ENCODE peak calls at places on chromosome 19, in seven cellular contexts. P, Y, T, S, D, A and G are unnamed samples.

GRCh38 chr19:49272204-49272603 is 52.8 kb downstream of the SLC6A16 start:
- DNase-seq in P (no peak), Y (peak; percentile 30), T (peak; percentile 74), S (no peak), D (no peak), A (no peak), G (peak; percentile 85)

GRCh38 chr19:10565567-10566407 is at the start of gene KRI1:
- DNase-seq in P (peak; percentile 99), Y (peak; percentile 98), T (peak; percentile 97), S (peak; percentile 99), D (peak; percentile 99), A (peak; percentile 99), G (peak; percentile 99)

GRCh38 chr19:40398417-40399056 is 8.6 kb upstream of the HIPK4 start:
- DNase-seq in P (peak; percentile 38), Y (peak; percentile 49), T (peak; percentile 53), S (no peak), D (peak; percentile 53), A (no peak), G (no peak)

GRCh38 chr19:55262359-55262758 is 3.5 kb upstream of the PPP6R1 start:
- DNase-seq in P (no peak), Y (no peak), T (no peak), S (no peak), D (no peak), A (no peak), G (no peak)

GRCh38 chr19:5434970-5435641 is 20.1 kb upstream of the ZNRF4 start:
- DNase-seq in P (no peak), Y (peak; percentile 77), T (peak; percentile 96), S (no peak), D (no peak), A (no peak), G (no peak)

GRCh38 chr19:5831152-5831551 is 8.3 kb downstream of the FUT6 start:
- DNase-seq in P (no peak), Y (no peak), T (no peak), S (no peak), D (no peak), A (no peak), G (no peak)

GRCh38 chr19:47094557-47095517 is 18.7 kb downstream of the ZC3H4 start:
- DNase-seq in P (no peak), Y (peak; percentile 47), T (no peak), S (peak; percentile 71), D (no peak), A (no peak), G (no peak)

GRCh38 chr19:53927745-53928144 is 18.7 kb downstream of the CACNG7 start:
- DNase-seq in P (no peak), Y (peak; percentile 86), T (peak; percentile 76), S (no peak), D (peak; percentile 38), A (no peak), G (peak; percentile 69)

GRCh38 chr19:31718898-31719297 is 369.7 kb upstream of the TSHZ3 start:
- DNase-seq in P (no peak), Y (no peak), T (no peak), S (no peak), D (no peak), A (no peak), G (no peak)

GRCh38 chr19:633786-634639 is 676 bp upstream of the POLRMT start:
- DNase-seq in P (no peak), Y (no peak), T (peak; percentile 17), S (no peak), D (no peak), A (no peak), G (no peak)

GRCh38 chr19:13212759-13213330 is 62.6 kb downstream of the IER2 start:
- DNase-seq in P (peak; percentile 50), Y (peak; percentile 66), T (peak; percentile 46), S (no peak), D (no peak), A (no peak), G (peak; percentile 62)